ENCODE peak calls at places on chromosomes 12 and 14, in four cellular contexts. A is HL-60, Y is GM12878, N is K562. R is an unnamed sample.

GRCh38 chr12:51852404-51853137 is 4.1 kb upstream of the FIGNL2 start:
- DNase-seq in A (no peak), Y (no peak), N (no peak), R (no peak)

GRCh38 chr12:121005346-121005815 is 10.9 kb downstream of the C12orf43 start:
- DNase-seq in A (no peak), Y (no peak), N (peak; percentile 73), R (peak; percentile 43)

GRCh38 chr14:89466460-89466859 is 49.4 kb upstream of the FOXN3 start:
- DNase-seq in A (peak; percentile 51), Y (no peak), N (no peak), R (no peak)

GRCh38 chr12:78442454-78442801 is 422.1 kb upstream of the SYT1 start:
- DNase-seq in A (no peak), Y (no peak), N (no peak), R (no peak)

GRCh38 chr14:66225337-66225736 is 260.8 kb upstream of the CCDC196 start:
- DNase-seq in A (no peak), Y (no peak), N (peak; percentile 3), R (no peak)

GRCh38 chr12:14193623-14194022 is 171.9 kb upstream of the ATF7IP start:
- DNase-seq in A (no peak), Y (no peak), N (no peak), R (no peak)

GRCh38 chr14:105283899-105284298 is 16.9 kb downstream of the BRF1 start:
- DNase-seq in A (no peak), Y (no peak), N (no peak), R (peak; percentile 6)

GRCh38 chr12:84983289-84983688 is 52.8 kb downstream of the TSPAN19 start:
- DNase-seq in A (no peak), Y (no peak), N (no peak), R (no peak)

GRCh38 chr12:56129210-56129691 is 1.2 kb downstream of the ESYT1 start:
- DNase-seq in A (peak; percentile 69), Y (no peak), N (peak; percentile 87), R (no peak)

GRCh38 chr12:120290541-120291312 is 976 bp downstream of the RNU4-2 start:
- DNase-seq in A (peak; percentile 14), Y (no peak), N (no peak), R (no peak)

GRCh38 chr12:109738209-109738608 is 24.6 kb downstream of the FAM222A start:
- DNase-seq in A (no peak), Y (no peak), N (no peak), R (no peak)

GRCh38 chr12:132514838-132515237 is 24.9 kb downstream of the FBRSL1 start:
- DNase-seq in A (no peak), Y (no peak), N (no peak), R (no peak)

GRCh38 chr14:31700282-31701074 is 139.3 kb downstream of the NUBPL start:
- DNase-seq in A (no peak), Y (no peak), N (no peak), R (no peak)

GRCh38 chr12:95956557-95957145 is 13.5 kb downstream of the AMDHD1 start:
- DNase-seq in A (no peak), Y (no peak), N (no peak), R (no peak)

GRCh38 chr12:32176606-32177005 is 70.0 kb downstream of the BICD1 start:
- DNase-seq in A (no peak), Y (no peak), N (no peak), R (no peak)

GRCh38 chr14:52002542-52002941 is 13.2 kb downstream of the RTRAF start:
- DNase-seq in A (no peak), Y (no peak), N (no peak), R (no peak)

GRCh38 chr12:131067993-131068942 is 114.6 kb downstream of the ADGRD1 start:
- DNase-seq in A (no peak), Y (no peak), N (no peak), R (no peak)

GRCh38 chr14:58898655-58899316 is 261.0 kb downstream of the DACT1 start:
- DNase-seq in A (no peak), Y (no peak), N (no peak), R (no peak)

GRCh38 chr12:29578070-29578469 is 80.6 kb upstream of the OVCH1 start:
- DNase-seq in A (no peak), Y (no peak), N (no peak), R (no peak)

GRCh38 chr12:14167005-14167628 is 185.7 kb upstream of the GRIN2B start:
- DNase-seq in A (peak; percentile 8), Y (no peak), N (peak; percentile 61), R (peak; percentile 34)

GRCh38 chr14:85702937-85703336 is 173.0 kb downstream of the FLRT2 start:
- DNase-seq in A (no peak), Y (no peak), N (no peak), R (no peak)
- TF ChIP-seq SPI1 in A (no peak), Y (no peak), N (no peak), R (no peak)

GRCh38 chr12:60977966-60978365 is 1282.2 kb upstream of the USP15 start:
- DNase-seq in A (no peak), Y (no peak), N (no peak), R (no peak)
- TF ChIP-seq SPI1 in A (no peak), Y (no peak), N (no peak), R (no peak)

DNA sequence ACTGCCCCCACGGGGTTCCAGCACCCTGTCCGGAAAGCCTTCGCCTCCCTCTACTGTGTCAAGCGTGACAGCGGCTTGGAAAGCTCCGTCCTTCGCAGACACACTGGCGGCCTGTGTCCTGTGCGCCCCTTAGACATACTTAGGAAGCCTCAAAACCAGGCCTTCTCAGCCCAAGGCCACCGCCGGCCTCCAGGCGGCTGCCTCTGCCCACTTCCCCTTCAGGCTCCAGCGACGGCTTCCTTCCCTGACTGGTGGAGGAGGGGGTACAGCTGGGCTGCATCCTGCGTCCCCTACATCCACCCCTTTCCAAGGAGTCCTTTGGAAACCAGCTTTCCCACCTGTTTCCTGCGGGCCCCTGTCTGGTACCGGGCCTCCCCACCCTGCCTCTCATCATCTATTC is 2.5 kb upstream of the CACNA2D4 start:
- DNase-seq in A (no peak), Y (no peak), N (no peak), R (no peak)
- TF ChIP-seq SPI1 in A (peak; percentile 95), Y (peak; percentile 10), N (no peak), R (peak; percentile 55)

GRCh38 chr14:76371066-76371465 is 4.9 kb upstream of the ESRRB start:
- DNase-seq in A (no peak), Y (no peak), N (no peak), R (no peak)
- TF ChIP-seq SPI1 in A (no peak), Y (no peak), N (no peak), R (no peak)

GRCh38 chr12:99444859-99445316 is 202.7 kb upstream of the GARIN6 start:
- DNase-seq in A (no peak), Y (no peak), N (no peak), R (no peak)
- TF ChIP-seq SPI1 in A (no peak), Y (no peak), N (no peak), R (no peak)

R was measured in GM12891.